ENCODE peak calls at places on chromosomes 1 and 21, in four cellular contexts. H is IMR-90, B is cardiac muscle cell, I is testis. J is an unnamed sample.

GRCh38 chr1:235442788-235443429 is 61.3 kb downstream of the B3GALNT2 start:
- DNase-seq in H (peak; percentile 83), B (peak; percentile 70), I (no peak), J (peak; percentile 79)

GRCh38 chr1:41888756-41889155 is 30.0 kb downstream of the HIVEP3 start:
- DNase-seq in H (no peak), B (no peak), I (no peak), J (no peak)

GRCh38 chr21:44727757-44728156 is 16.4 kb upstream of the TSPEAR start:
- DNase-seq in H (no peak), B (no peak), I (no peak), J (no peak)

GRCh38 chr1:41442697-41443251 is 41.7 kb downstream of the EDN2 start:
- DNase-seq in H (no peak), B (peak; percentile 40), I (no peak), J (no peak)

GRCh38 chr1:36365310-36365895 is 20.3 kb downstream of the STK40 start:
- DNase-seq in H (peak; percentile 67), B (peak; percentile 74), I (peak; percentile 75), J (peak; percentile 74)

GRCh38 chr1:19200281-19200604 is 9.8 kb downstream of the UBR4 start:
- DNase-seq in H (no peak), B (no peak), I (no peak), J (no peak)

GRCh38 chr1:94384485-94385353 is 33.5 kb upstream of the ABCD3 start:
- DNase-seq in H (no peak), B (peak; percentile 31), I (no peak), J (no peak)

GRCh38 chr1:18849252-18849651 is 10.2 kb downstream of the TAS1R2 start:
- DNase-seq in H (no peak), B (peak; percentile 78), I (peak; percentile 25), J (peak; percentile 45)

GRCh38 chr1:224524679-224525078 is 90.1 kb upstream of the WDR26 start:
- DNase-seq in H (peak; percentile 78), B (no peak), I (no peak), J (no peak)

GRCh38 chr1:165795894-165796293 is 27.2 kb upstream of the TMCO1 start:
- DNase-seq in H (no peak), B (no peak), I (no peak), J (no peak)

GRCh38 chr1:78072216-78072615 is 26.4 kb downstream of the GIPC2 start:
- DNase-seq in H (no peak), B (no peak), I (no peak), J (no peak)

GRCh38 chr21:38478782-38479181 is 19.5 kb downstream of the ERG start:
- DNase-seq in H (peak; percentile 10), B (peak; percentile 83), I (no peak), J (peak; percentile 74)

GRCh38 chr1:81760487-81761097 is 40.1 kb upstream of the ADGRL2 start:
- DNase-seq in H (peak; percentile 45), B (peak; percentile 61), I (no peak), J (peak; percentile 67)
- TF ChIP-seq CTCF in H (peak; percentile 54), B (peak; percentile 45), I (peak; percentile 17), J (peak; percentile 41)

GRCh38 chr1:215269955-215270354 is 187.4 kb downstream of the KCNK2 start:
- DNase-seq in H (no peak), B (no peak), I (no peak), J (no peak)

GRCh38 chr1:215277537-215277936 is 195.0 kb downstream of the KCNK2 start:
- DNase-seq in H (peak; percentile 64), B (peak; percentile 6), I (no peak), J (peak; percentile 22)

GRCh38 chr1:215279682-215280081 is 197.1 kb downstream of the KCNK2 start:
- DNase-seq in H (no peak), B (no peak), I (no peak), J (no peak)

GRCh38 chr1:215276582-215276981 is 194.0 kb downstream of the KCNK2 start:
- DNase-seq in H (no peak), B (no peak), I (no peak), J (no peak)

GRCh38 chr1:215273838-215274516 is 191.4 kb downstream of the KCNK2 start:
- DNase-seq in H (peak; percentile 91), B (peak; percentile 74), I (no peak), J (peak; percentile 62)
- H3K4me3 ChIP-seq in H (no peak overlapping the region), B (no peak overlapping the region), I (no peak overlapping the region), J (no peak overlapping the region)

GRCh38 chr1:197178998-197179397 is 32.5 kb upstream of the ASPM start:
- DNase-seq in H (peak; percentile 74), B (peak; percentile 74), I (no peak), J (peak; percentile 84)
- TF ChIP-seq CTCF in H (peak; percentile 46), B (peak; percentile 44), I (no peak), J (peak; percentile 40)

GRCh38 chr1:185690527-185690926 is 43.7 kb upstream of the HMCN1 start:
- DNase-seq in H (no peak), B (no peak), I (no peak), J (no peak)

GRCh38 chr1:185693654-185694053 is 40.5 kb upstream of the HMCN1 start:
- DNase-seq in H (no peak), B (no peak), I (no peak), J (no peak)

GRCh38 chr1:185695299-185695698 is 38.9 kb upstream of the HMCN1 start:
- DNase-seq in H (no peak), B (no peak), I (no peak), J (no peak)

GRCh38 chr1:185696419-185697150 is 37.6 kb upstream of the HMCN1 start:
- DNase-seq in H (no peak), B (no peak), I (no peak), J (no peak)

GRCh38 chr1:185694081-185694480 is 40.1 kb upstream of the HMCN1 start:
- DNase-seq in H (no peak), B (no peak), I (no peak), J (no peak)
- H3K4me3 ChIP-seq in H (no peak overlapping the region), B (no peak overlapping the region), I (peak overlapping the region; percentile 3), J (no peak overlapping the region)

J was measured in cardiac fibroblast.